ENCODE peak calls at places on chromosomes 5 and 9, in seven cellular contexts. Z is stimulated activated CD8-positive, alpha-beta memory T cell treated with anti-CD3 and anti-CD28 coated beads, Interleukin-15, amount 100 ng/mL, for 24 hours; B is right atrium auricular region; X is astrocyte; K is stimulated activated naive CD8-positive, alpha-beta T cell treated with anti-CD3 and anti-CD28 coated beads, Interleukin-15, amount 100 ng/mL, for 72 hours; A is CD4-positive, alpha-beta memory T cell; S is EH. R is an unnamed sample.

GRCh38 chr5:133873454-133873853 is 95.0 kb downstream of the C5orf15 start:
- DNase-seq in K (no peak), X (peak; percentile 48), S (no peak), Z (no peak), A (no peak), B (no peak), R (no peak)

GRCh38 chr9:123426406-123426805 is 70.4 kb downstream of the CRB2 start:
- DNase-seq in K (no peak), X (no peak), A (no peak), S (no peak), Z (no peak), B (no peak), R (no peak)

GRCh38 chr5:1216211-1216917 is 8.8 kb upstream of the SLC6A18 start:
- DNase-seq in A (no peak), X (no peak), S (no peak), B (no peak), Z (no peak), K (no peak), R (no peak)

GRCh38 chr9:20030221-20030620 is 241.4 kb upstream of the SLC24A2 start:
- DNase-seq in X (no peak), K (no peak), S (no peak), B (no peak), A (no peak), Z (no peak), R (no peak)

GRCh38 chr5:10453564-10453963 is 11.9 kb downstream of the ROPN1L start:
- DNase-seq in Z (no peak), X (peak; percentile 36), S (peak; percentile 65), K (no peak), A (no peak), B (no peak), R (no peak)

GRCh38 chr5:135533346-135533745 is 2.4 kb downstream of the NEUROG1 start:
- DNase-seq in Z (no peak), S (no peak), K (no peak), B (no peak), X (no peak), A (no peak), R (no peak)

GRCh38 chr5:122921826-122922225 is 76.4 kb downstream of the SNX24 start:
- DNase-seq in B (no peak), A (no peak), K (no peak), S (peak; percentile 39), Z (no peak), X (peak; percentile 10), R (no peak)

GRCh38 chr5:180209137-180209581 is at the start of gene RASGEF1C:
- DNase-seq in K (peak; percentile 65), S (peak; percentile 47), Z (peak; percentile 53), X (peak; percentile 16), A (no peak), B (no peak), R (no peak)

GRCh38 chr9:133109931-133110650 is 10.9 kb downstream of the RALGDS start:
- DNase-seq in Z (no peak), S (no peak), K (no peak), A (no peak), B (no peak), X (no peak), R (no peak)

GRCh38 chr5:58963361-58963760 is 380.5 kb downstream of the RAB3C start:
- DNase-seq in K (no peak), A (no peak), S (no peak), B (no peak), Z (no peak), X (peak; percentile 29), R (no peak)

GRCh38 chr9:133956520-133957076 is 35.5 kb downstream of the VAV2 start:
- DNase-seq in S (peak; percentile 42), B (no peak), Z (no peak), K (no peak), X (no peak), A (no peak), R (no peak)